ENCODE peak calls at places on chromosomes 3 and 15, in nine cellular contexts. V, W, B, J, Y, K, C, S and M are unnamed samples.

GRCh38 chr15:101479851-101480612 is 9.5 kb downstream of the PCSK6 start:
- DNase-seq in J (no peak), V (no peak), S (no peak), W (no peak), C (no peak), B (no peak), K (no peak), Y (no peak), M (no peak)

GRCh38 chr3:120418446-120418845 is 32.3 kb downstream of the FSTL1 start:
- DNase-seq in W (no peak), K (no peak), B (no peak), J (no peak), S (no peak), V (no peak), C (no peak), Y (no peak), M (no peak)

GRCh38 chr3:178536271-178537079 is at the start of gene KCNMB2:
- DNase-seq in W (no peak), K (no peak), V (no peak), Y (no peak), J (peak; percentile 17), C (peak; percentile 23), S (no peak), B (no peak), M (no peak)

GRCh38 chr3:139534444-139534812 is 5.1 kb downstream of the RBP1 start:
- DNase-seq in K (peak; percentile 71), V (peak; percentile 67), C (peak; percentile 88), S (no peak), B (peak; percentile 13), J (peak; percentile 95), W (peak; percentile 46), Y (no peak), M (no peak)

GRCh38 chr3:134630506-134630905 is 20.3 kb downstream of the KY start:
- DNase-seq in J (no peak), C (peak; percentile 48), Y (no peak), B (peak; percentile 38), V (peak; percentile 24), K (no peak), W (peak; percentile 23), S (no peak), M (no peak)

GRCh38 chr3:9951962-9952805 is at the start of gene PRRT3:
- DNase-seq in V (peak; percentile 39), B (no peak), J (peak; percentile 45), C (peak; percentile 35), Y (peak; percentile 65), W (peak; percentile 47), S (peak; percentile 94), K (peak; percentile 39), M (peak; percentile 44)

GRCh38 chr3:109234300-109234699 is 82.0 kb downstream of the DPPA2 start:
- DNase-seq in W (no peak), C (no peak), V (no peak), J (no peak), S (no peak), Y (no peak), K (no peak), B (no peak), M (no peak)

GRCh38 chr3:51940648-51941421 is 869 bp downstream of the RRP9 start:
- DNase-seq in B (no peak), V (peak; percentile 51), Y (no peak), C (peak; percentile 39), K (no peak), S (peak; percentile 23), J (no peak), W (no peak), M (no peak)

GRCh38 chr3:98110191-98110908 is 20.2 kb upstream of the OR5H1 start:
- DNase-seq in J (no peak), W (no peak), Y (no peak), C (no peak), K (peak; percentile 5), V (no peak), S (no peak), B (no peak), M (no peak)

GRCh38 chr3:58532794-58533220 is 4.2 kb downstream of the ACOX2 start:
- DNase-seq in Y (peak; percentile 73), J (peak; percentile 66), K (peak; percentile 75), B (peak; percentile 81), V (peak; percentile 53), C (peak; percentile 67), S (peak; percentile 91), W (peak; percentile 76), M (peak; percentile 74)

GRCh38 chr15:75361989-75362641 is 6.3 kb downstream of the MAN2C1 start:
- DNase-seq in J (no peak), V (no peak), K (no peak), B (no peak), S (no peak), W (no peak), C (no peak), Y (no peak), M (no peak)

GRCh38 chr3:100400424-100400781 is 486 bp downstream of the TOMM70 start:
- DNase-seq in W (peak; percentile 26), Y (no peak), V (peak; percentile 10), S (no peak), J (peak; percentile 12), C (no peak), K (peak; percentile 14), B (peak; percentile 66), M (peak; percentile 11)

GRCh38 chr3:20680990-20681628 is 495.1 kb upstream of the SGO1 start:
- DNase-seq in B (no peak), W (no peak), S (no peak), K (no peak), V (no peak), J (peak; percentile 47), Y (no peak), C (no peak), M (no peak)

GRCh38 chr15:86915811-86916331 is 836.2 kb downstream of the AGBL1 start:
- DNase-seq in S (no peak), K (peak; percentile 59), Y (no peak), B (peak; percentile 55), C (peak; percentile 31), V (peak; percentile 50), J (peak; percentile 72), W (peak; percentile 52), M (no peak)

GRCh38 chr15:64837502-64837901 is 4.2 kb upstream of the PLEKHO2 start:
- DNase-seq in S (no peak), W (no peak), V (no peak), C (no peak), Y (no peak), K (no peak), B (no peak), J (no peak), M (peak; percentile 43)

GRCh38 chr3:14787630-14788029 is 31.1 kb upstream of the FGD5 start:
- DNase-seq in J (no peak), B (no peak), V (no peak), S (no peak), K (no peak), Y (no peak), C (no peak), W (no peak), M (no peak)

GRCh38 chr15:69668049-69668705 is 215.6 kb downstream of the RPLP1 start:
- DNase-seq in B (peak; percentile 32), C (no peak), V (no peak), K (no peak), W (no peak), S (no peak), J (no peak), Y (no peak), M (no peak)

GRCh38 chr3:48130321-48130881 is 57.8 kb downstream of the CDC25A start:
- DNase-seq in K (no peak), J (peak; percentile 97), Y (no peak), V (peak; percentile 68), C (peak; percentile 89), B (no peak), S (peak; percentile 78), W (peak; percentile 75), M (no peak)